ENCODE peak calls at places on chromosomes 3 and 15, in six cellular contexts. M is neural crest cell, V is OCI-LY7, S is mucosa of descending colon, P is G401, A is ovary. X is an unnamed sample.

GRCh38 chr15:78225783-78226541 is 8.4 kb downstream of the ACSBG1 start:
- DNase-seq in M (no peak), V (no peak), A (no peak), P (no peak), S (no peak), X (no peak)

GRCh38 chr15:70853855-70854668 is at the start of gene LARP6:
- DNase-seq in P (peak; percentile 38), S (peak; percentile 49), A (peak; percentile 80), V (no peak), M (peak; percentile 65), X (peak; percentile 82)

GRCh38 chr3:133570139-133570936 is 3.1 kb upstream of the CDV3 start:
- DNase-seq in M (no peak), S (no peak), P (no peak), V (peak; percentile 18), A (no peak), X (no peak)

GRCh38 chr3:196688349-196688748 is 23.7 kb downstream of the CEP19 start:
- DNase-seq in P (no peak), A (no peak), V (no peak), S (no peak), M (no peak), X (no peak)

GRCh38 chr3:13120928-13121552 is 47.8 kb upstream of the IQSEC1 start:
- DNase-seq in P (no peak), M (no peak), V (no peak), S (no peak), A (no peak), X (no peak)

GRCh38 chr15:82768414-82769081 is 37.3 kb downstream of the FSD2 start:
- DNase-seq in V (no peak), M (no peak), S (no peak), A (no peak), P (no peak), X (no peak)

GRCh38 chr3:55446860-55447259 is 40.2 kb downstream of the WNT5A start:
- DNase-seq in V (no peak), S (peak; percentile 55), P (no peak), M (no peak), A (no peak), X (no peak)

GRCh38 chr15:59531066-59531465 is 80.5 kb upstream of the GCNT3 start:
- DNase-seq in P (no peak), A (no peak), S (peak; percentile 67), M (no peak), V (no peak), X (no peak)

GRCh38 chr3:131067983-131068382 is 41.3 kb downstream of the NEK11 start:
- DNase-seq in P (no peak), A (no peak), S (no peak), M (no peak), V (no peak), X (no peak)

GRCh38 chr15:38796589-38796988 is 232.0 kb upstream of the RASGRP1 start:
- DNase-seq in P (no peak), V (no peak), M (no peak), A (no peak), S (no peak), X (no peak)

GRCh38 chr3:152309535-152310317 is 41.0 kb downstream of the MBNL1 start:
- DNase-seq in M (no peak), P (no peak), V (no peak), A (no peak), S (no peak), X (no peak)

GRCh38 chr3:189389346-189389745 is 217.6 kb downstream of the TPRG1 start:
- DNase-seq in P (no peak), M (no peak), A (no peak), S (no peak), V (no peak), X (no peak)

GRCh38 chr3:29064085-29064484 is 216.8 kb upstream of the RBMS3 start:
- DNase-seq in A (no peak), V (no peak), P (no peak), S (no peak), M (no peak), X (no peak)

GRCh38 chr3:165148901-165149441 is 47.2 kb downstream of the SLITRK3 start:
- DNase-seq in M (no peak), S (no peak), V (no peak), A (no peak), P (no peak), X (no peak)

GRCh38 chr3:69326821-69327433 is 59.0 kb downstream of the FRMD4B start:
- DNase-seq in P (no peak), M (no peak), V (peak; percentile 65), S (no peak), A (no peak), X (no peak)

GRCh38 chr3:155382396-155383042 is 89.0 kb upstream of the STRIT1 start:
- DNase-seq in P (peak; percentile 38), V (peak; percentile 53), S (peak; percentile 88), M (peak; percentile 75), A (peak; percentile 40), X (peak; percentile 83)

GRCh38 chr3:194871143-194871863 is 185.6 kb downstream of the FAM43A start:
- DNase-seq in P (no peak), M (peak; percentile 6), V (peak; percentile 18), S (peak; percentile 87), A (peak; percentile 47), X (peak; percentile 72)

GRCh38 chr15:69664572-69665326 is 212.1 kb downstream of the RPLP1 start:
- DNase-seq in A (no peak), M (no peak), P (peak; percentile 36), V (no peak), S (no peak), X (peak; percentile 84)

GRCh38 chr15:90211440-90212168 is 10.5 kb downstream of the SEMA4B start:
- DNase-seq in A (no peak), M (no peak), S (peak; percentile 87), V (no peak), P (no peak), X (no peak)

GRCh38 chr3:84978833-84979232 is 20.0 kb downstream of the CADM2 start:
- DNase-seq in S (no peak), M (no peak), V (no peak), P (no peak), A (no peak), X (no peak)

GRCh38 chr15:77846360-77846759 is 213.6 kb upstream of the LINGO1 start:
- DNase-seq in M (no peak), P (no peak), V (no peak), A (no peak), S (no peak), X (no peak)

GRCh38 chr3:190579514-190580137 is 65.7 kb downstream of the IL1RAP start:
- DNase-seq in P (no peak), S (no peak), A (no peak), M (no peak), V (no peak), X (no peak)

GRCh38 chr15:38035701-38036100 is 101.3 kb downstream of the TMCO5A start:
- DNase-seq in A (no peak), M (no peak), V (no peak), P (no peak), S (no peak), X (no peak)

GRCh38 chr3:9793161-9793781 is 389 bp downstream of the ARPC4 start:
- DNase-seq in M (no peak), P (peak; percentile 25), V (peak; percentile 57), S (no peak), A (no peak), X (no peak)

GRCh38 chr15:89767411-89767915 is 8.7 kb upstream of the MESP2 start:
- DNase-seq in V (no peak), S (peak; percentile 35), M (no peak), P (no peak), A (no peak), X (no peak)

GRCh38 chr15:68682906-68683490 is 104.2 kb downstream of the CORO2B start:
- DNase-seq in M (no peak), A (no peak), S (no peak), V (no peak), P (no peak), X (no peak)

GRCh38 chr15:77830041-77830440 is 197.3 kb upstream of the LINGO1 start:
- DNase-seq in M (no peak), V (no peak), P (no peak), S (peak; percentile 4), A (no peak), X (no peak)

GRCh38 chr15:55907797-55908196 is 85.6 kb downstream of the NEDD4 start:
- DNase-seq in A (no peak), P (no peak), M (no peak), S (no peak), V (no peak), X (no peak)

GRCh38 chr3:190293621-190294020 is 28.6 kb downstream of the CLDN1 start:
- DNase-seq in P (no peak), M (no peak), A (no peak), V (no peak), S (no peak), X (no peak)

GRCh38 chr3:110727056-110727455 is 344.6 kb upstream of the NECTIN3 start:
- DNase-seq in S (no peak), A (no peak), V (no peak), M (no peak), P (no peak), X (no peak)

GRCh38 chr3:129305592-129306091 is 27.0 kb downstream of the HMCES start:
- DNase-seq in A (peak; percentile 92), P (no peak), S (peak; percentile 57), M (peak; percentile 62), V (no peak), X (peak; percentile 87)

GRCh38 chr15:22939652-22940061 is 40.5 kb downstream of the CYFIP1 start:
- DNase-seq in M (no peak), P (no peak), V (no peak), A (no peak), S (no peak), X (no peak)

GRCh38 chr3:105915524-105915923 is 46.7 kb upstream of the CBLB start:
- DNase-seq in P (no peak), V (no peak), A (no peak), S (no peak), M (no peak), X (no peak)